ENCODE peak calls at places on chromosomes 6 and 20, in four cellular contexts. X is HepG2, G is K562, H is GM12878. Z is an unnamed sample.

GRCh38 chr20:55004044-55004443 is 528.7 kb downstream of the DOK5 start:
- DNase-seq in H (no peak), X (no peak), G (no peak), Z (no peak)

GRCh38 chr6:26122402-26122792 is 35.2 kb downstream of the HFE start:
- DNase-seq in G (no peak), X (peak; percentile 79), H (no peak), Z (peak; percentile 21)

GRCh38 chr6:143605894-143606293 is 71.9 kb upstream of the PHACTR2 start:
- DNase-seq in H (no peak), G (no peak), X (no peak), Z (no peak)

GRCh38 chr6:35473075-35473848 is 5.1 kb downstream of the RPL10A start:
- DNase-seq in G (no peak), X (peak; percentile 54), H (no peak), Z (no peak)

GRCh38 chr6:98627129-98627775 is 207.1 kb upstream of the POU3F2 start:
- DNase-seq in H (no peak), G (no peak), X (no peak), Z (no peak)

GRCh38 chr6:151242420-151242841 is 2.7 kb downstream of the AKAP12 start:
- DNase-seq in H (no peak), X (no peak), G (no peak), Z (no peak)

GRCh38 chr6:29790626-29791025 is 37.0 kb upstream of the HLA-G start:
- DNase-seq in H (no peak), X (no peak), G (no peak), Z (no peak)

GRCh38 chr6:16334671-16335070 is 96.3 kb downstream of the GMPR start:
- DNase-seq in G (no peak), H (no peak), X (no peak), Z (no peak)

GRCh38 chr20:8104252-8104651 is 27.8 kb upstream of the PLCB1 start:
- DNase-seq in H (no peak), G (no peak), X (no peak), Z (no peak)

GRCh38 chr6:119310486-119311036 is 39.0 kb downstream of the MAN1A1 start:
- DNase-seq in X (no peak), G (no peak), H (no peak), Z (no peak)

GRCh38 chr20:58868795-58869194 is 16.3 kb downstream of the GNAS start:
- DNase-seq in H (no peak), G (no peak), X (no peak), Z (no peak)

GRCh38 chr6:101741474-101742171 is 348.1 kb downstream of the GRIK2 start:
- DNase-seq in G (no peak), H (no peak), X (no peak), Z (no peak)

GRCh38 chr6:101738481-101738880 is 345.0 kb downstream of the GRIK2 start:
- DNase-seq in X (no peak), G (no peak), H (no peak), Z (no peak)

DNA sequence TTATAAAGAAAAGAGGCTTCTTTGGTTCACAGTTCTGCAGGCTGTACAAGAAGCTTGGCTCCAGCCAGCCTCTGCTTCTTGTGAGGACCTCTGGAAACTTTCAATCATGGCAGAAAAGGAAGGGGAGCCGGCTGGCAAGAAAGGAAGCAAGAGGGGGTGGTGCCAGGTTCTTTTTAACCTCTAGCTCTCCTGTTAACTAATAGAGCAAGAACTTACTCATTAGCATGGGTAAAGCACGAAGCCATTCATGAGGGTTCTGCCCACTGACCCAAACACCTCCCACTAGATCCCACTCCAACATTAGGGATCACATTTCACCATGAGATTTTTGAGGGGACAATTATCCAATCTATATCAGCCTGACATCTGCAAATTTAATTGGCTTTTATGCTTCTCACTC is 347.1 kb downstream of the GRIK2 start:
- DNase-seq in H (no peak), G (no peak), X (no peak), Z (no peak)
- TF ChIP-seq MAX in H (no peak), G (no peak), X (no peak), Z (no peak)

DNA sequence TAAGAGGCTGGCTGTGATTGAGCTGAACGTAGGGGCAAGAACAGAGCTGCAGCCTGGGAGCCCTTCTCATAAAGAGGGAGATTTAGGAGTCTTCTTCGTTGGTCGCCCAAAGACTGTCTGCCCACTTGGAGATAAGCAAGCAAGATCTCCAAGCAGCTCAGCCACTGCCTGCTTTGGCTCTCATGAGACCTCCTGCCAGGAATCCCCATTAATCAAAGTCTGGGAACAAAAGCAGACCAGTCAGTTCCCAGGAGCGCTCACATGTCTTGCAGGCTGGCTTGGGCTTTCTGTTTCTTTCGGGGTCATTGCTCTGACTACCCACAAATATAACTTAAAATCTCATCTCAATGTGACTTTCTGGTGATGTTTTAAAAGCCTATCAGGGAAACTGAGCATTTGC is 2.4 kb upstream of the ANKRD6 start:
- DNase-seq in H (no peak), G (no peak), X (no peak), Z (no peak)
- TF ChIP-seq CREM in H (no peak), G (no peak), X (no peak), Z (no peak)

DNA sequence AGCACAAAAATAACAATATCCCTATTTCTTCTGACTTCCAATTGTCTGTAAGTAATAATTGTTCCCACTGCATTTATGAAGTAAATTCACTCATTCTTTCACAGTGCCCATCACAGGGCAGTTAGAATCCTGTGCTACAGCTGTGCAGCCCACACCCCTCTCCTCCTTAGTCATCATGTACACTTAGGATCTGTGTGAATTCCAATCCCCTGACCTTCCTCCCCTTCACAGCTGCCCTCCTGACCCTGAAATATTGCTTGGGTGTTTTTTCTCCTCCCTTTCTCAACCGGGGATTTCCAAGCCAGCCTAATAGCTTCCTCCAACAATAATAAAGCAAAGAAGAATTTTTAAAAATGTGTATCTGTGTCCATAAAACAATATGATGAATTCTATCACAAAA is 91.5 kb upstream of the BEND6 start:
- DNase-seq in X (peak; percentile 49), G (no peak), H (no peak), Z (no peak)
- TF ChIP-seq NR2C2 in X (no peak), G (no peak), H (no peak), Z (no peak)

GRCh38 chr6:105250523-105250922 is 70.7 kb upstream of the POPDC3 start:
- DNase-seq in H (no peak), G (no peak), X (no peak), Z (no peak)
- TF ChIP-seq MAX in H (no peak), G (no peak), X (no peak), Z (no peak)

GRCh38 chr20:44532248-44532980 is 10.5 kb upstream of the SERINC3 start:
- DNase-seq in G (no peak), H (no peak), X (no peak), Z (no peak)
- TF ChIP-seq CREM in G (no peak), H (no peak), X (no peak), Z (no peak)

DNA sequence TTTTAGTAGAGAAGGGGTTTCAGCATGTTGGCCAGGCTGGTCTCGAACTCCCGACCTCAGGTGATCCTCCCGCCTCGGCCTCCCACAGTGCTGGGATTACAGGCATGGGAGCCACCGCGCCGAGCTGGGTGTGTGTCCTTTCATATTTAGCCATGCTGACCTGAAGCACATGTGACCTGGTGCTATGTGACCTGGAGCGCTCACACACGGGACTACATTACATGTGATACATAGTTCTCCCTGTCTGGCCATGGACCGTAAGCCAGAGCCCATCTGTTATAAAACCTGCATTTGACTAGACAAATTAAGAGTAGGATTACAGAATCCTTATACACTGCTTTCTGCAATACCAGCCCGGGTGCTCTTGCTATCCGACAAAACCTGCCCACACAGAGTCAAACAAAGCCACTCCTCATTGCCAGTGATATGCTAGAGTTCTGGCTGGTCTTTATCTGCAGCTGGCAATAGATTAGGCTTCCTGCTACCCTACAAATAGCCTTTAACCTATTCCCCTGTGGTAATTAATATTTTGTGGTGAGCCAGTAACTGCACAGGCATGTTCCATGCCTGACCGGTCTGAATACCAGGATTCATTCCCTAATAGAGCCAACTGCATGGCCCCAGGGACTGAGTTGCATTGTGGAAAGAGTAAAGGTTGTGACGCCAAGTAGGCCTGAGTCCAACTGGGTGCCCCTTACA is 26.3 kb upstream of the FAM50B start:
- DNase-seq in G (no peak), H (no peak), X (no peak), Z (no peak)
- TF ChIP-seq NR2C2 in G (no peak), H (no peak), X (no peak), Z (no peak)

DNA sequence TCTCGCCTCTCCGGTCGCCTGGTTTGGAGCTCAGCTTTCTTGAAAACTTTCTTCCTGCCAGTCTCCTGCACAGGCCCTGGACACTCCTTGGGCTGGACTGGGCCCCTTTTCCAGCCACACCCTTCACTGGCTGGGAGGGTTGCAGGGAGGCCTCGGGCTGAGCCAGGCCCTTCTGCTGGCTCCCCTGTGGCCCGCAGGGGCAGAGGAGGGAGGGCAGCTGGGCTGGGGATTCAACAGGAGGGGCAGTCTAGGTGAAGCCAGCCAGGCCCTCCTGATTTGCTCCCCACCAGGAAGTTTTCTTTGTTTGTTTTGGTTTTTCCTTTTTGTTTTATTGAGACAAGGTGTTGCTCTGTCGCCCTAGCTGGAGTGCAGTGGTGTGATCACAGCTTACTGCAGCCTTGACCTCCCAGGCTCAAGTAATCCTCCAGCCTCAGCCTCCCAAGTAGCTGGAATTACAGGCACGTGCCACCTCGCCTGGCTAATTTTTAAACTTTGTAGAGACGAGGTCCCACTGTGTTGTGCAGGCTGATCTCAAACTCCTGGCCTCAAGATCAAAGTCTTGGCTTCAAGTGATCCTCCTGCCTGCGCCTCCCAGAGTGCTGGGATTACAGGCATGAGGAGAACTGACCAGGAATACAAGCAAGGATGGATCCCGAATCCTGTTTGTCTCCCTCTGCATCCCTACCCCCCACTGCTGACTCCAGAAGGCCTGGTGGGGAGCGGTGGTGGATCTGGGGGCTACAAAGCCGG is 23.5 kb upstream of the CDH22 start:
- DNase-seq in G (no peak), X (no peak), H (no peak), Z (no peak)
- TF ChIP-seq MAX in G (no peak), X (peak; percentile 18), H (no peak), Z (no peak)

GRCh38 chr6:168080397-168081077 is 1.5 kb upstream of the FRMD1 start:
- DNase-seq in G (no peak), H (no peak), X (no peak), Z (no peak)

GRCh38 chr6:168075787-168076202 is 3.2 kb downstream of the FRMD1 start:
- DNase-seq in X (no peak), H (no peak), G (no peak), Z (no peak)

GRCh38 chr6:168081858-168082546 is 3.0 kb upstream of the FRMD1 start:
- DNase-seq in H (no peak), X (no peak), G (no peak), Z (no peak)

GRCh38 chr6:168078199-168078942 is 641 bp downstream of the FRMD1 start:
- DNase-seq in X (no peak), H (no peak), G (no peak), Z (no peak)

GRCh38 chr6:168078943-168079405 is at the start of gene FRMD1:
- DNase-seq in H (no peak), X (peak; percentile 30), G (no peak), Z (no peak)
- TF ChIP-seq CREM in H (no peak), X (no peak), G (no peak), Z (no peak)

Z was measured in WTC11.